ENCODE peak calls at places on chromosomes 1 and 21, in six cellular contexts. V is activated naive CD4-positive, alpha-beta T cell treated with anti-CD3 and anti-CD28 coated beads, Interleukin-2, amount 50 U/mL, for 72 hours; D is activated T-helper 17 cell treated with anti-CD3 and anti-CD28 coated beads, Interleukin-2, amount 50 U/mL, for 72 hours; R is foreskin keratinocyte; S is naive thymus-derived CD4-positive, alpha-beta T cell; H is right cardiac atrium. M is an unnamed sample.

GRCh38 chr1:40308036-40308727 is 8.9 kb downstream of the COL9A2 start:
- ATAC-seq in S (no peak), D (no peak), R (no peak), H (peak; percentile 39), V (no peak), M (no peak)

GRCh38 chr1:24861821-24862727 is 68.0 kb downstream of the RUNX3 start:
- ATAC-seq in V (no peak), H (peak; percentile 27), R (no peak), D (no peak), S (no peak), M (no peak)

GRCh38 chr1:25469177-25469576 is 38.5 kb downstream of the MACO1 start:
- ATAC-seq in V (peak; percentile 36), D (peak; percentile 87), H (no peak), R (peak; percentile 74), S (no peak), M (peak; percentile 70)

GRCh38 chr1:185645686-185646085 is 88.5 kb upstream of the HMCN1 start:
- ATAC-seq in V (no peak), R (no peak), H (no peak), D (peak; percentile 47), S (no peak), M (peak; percentile 28)

GRCh38 chr1:32400876-32401631 is 6.8 kb upstream of the BSDC1 start:
- ATAC-seq in H (peak; percentile 99), D (peak; percentile 87), R (peak; percentile 94), S (peak; percentile 79), V (peak; percentile 92), M (peak; percentile 99)

GRCh38 chr1:231818342-231818741 is 191.8 kb downstream of the DISC1 start:
- ATAC-seq in D (no peak), H (peak; percentile 94), R (no peak), S (no peak), V (no peak), M (no peak)

GRCh38 chr1:204242920-204243319 is 29.1 kb upstream of the GOLT1A start:
- ATAC-seq in H (no peak), S (no peak), V (no peak), D (no peak), R (no peak), M (no peak)

GRCh38 chr21:44574457-44575306 is 1.2 kb downstream of the KRTAP10-4 start:
- ATAC-seq in H (no peak), V (no peak), D (no peak), R (no peak), S (no peak), M (no peak)

GRCh38 chr1:184354719-184355118 is 32.1 kb upstream of the C1orf21 start:
- ATAC-seq in S (no peak), R (no peak), D (no peak), H (no peak), V (no peak), M (no peak)

GRCh38 chr1:236067854-236068454 is 3.1 kb upstream of the NID1 start:
- ATAC-seq in S (no peak), R (no peak), V (no peak), H (peak; percentile 48), D (no peak), M (no peak)

GRCh38 chr1:16459503-16459902 is 19.0 kb downstream of the NECAP2 start:
- ATAC-seq in H (no peak), V (no peak), R (no peak), D (no peak), S (no peak), M (no peak)

GRCh38 chr1:21952806-21953514 is 15.8 kb upstream of the HSPG2 start:
- ATAC-seq in R (no peak), S (no peak), D (no peak), V (no peak), H (no peak), M (no peak)

GRCh38 chr1:53681647-53682368 is 57.2 kb downstream of the GLIS1 start:
- ATAC-seq in R (peak; percentile 66), S (peak; percentile 51), D (peak; percentile 44), H (no peak), V (peak; percentile 54), M (peak; percentile 45)

GRCh38 chr1:202106340-202107284 is 16.1 kb upstream of the GPR37L1 start:
- ATAC-seq in V (no peak), H (peak; percentile 32), S (peak; percentile 36), R (peak; percentile 55), D (no peak), M (no peak)

GRCh38 chr1:156492591-156493080 is 7.9 kb downstream of the MEF2D start:
- ATAC-seq in H (no peak), D (no peak), S (no peak), R (no peak), V (no peak), M (no peak)

GRCh38 chr1:36329817-36330216 is 6.4 kb upstream of the EVA1B start:
- ATAC-seq in H (no peak), D (no peak), V (no peak), R (no peak), S (no peak), M (no peak)

GRCh38 chr1:234260578-234260977 is 112.7 kb upstream of the COA6 start:
- ATAC-seq in R (peak; percentile 70), S (no peak), H (no peak), V (peak; percentile 78), D (peak; percentile 84), M (no peak)

GRCh38 chr1:8090241-8090702 is 64.2 kb upstream of the ERRFI1 start:
- ATAC-seq in D (peak; percentile 78), S (no peak), H (peak; percentile 54), R (peak; percentile 74), V (peak; percentile 61), M (peak; percentile 88)

GRCh38 chr1:174769961-174770549 is 229.7 kb upstream of the CACYBP start:
- ATAC-seq in R (peak; percentile 29), V (no peak), D (no peak), H (no peak), S (peak; percentile 68), M (peak; percentile 90)

M was measured in SK-N-SH treated with all-trans-retinoic acid at 6 μM for 48 hours.